ENCODE peak calls at places on chromosome 19, in six cellular contexts. P is fibroblast of mammary gland, G is fibroblast of the aortic adventitia, F is fibroblast of lung, L is heart left ventricle, E is suprapubic skin. Y is an unnamed sample.

GRCh38 chr19:29563688-29564087 is 37.9 kb downstream of the VSTM2B start:
- DNase-seq in P (no peak), G (no peak), F (no peak), L (no peak), E (no peak), Y (no peak)

GRCh38 chr19:38190061-38190460 is 34.0 kb downstream of the DPF1 start:
- DNase-seq in P (peak), G (no peak), F (no peak), L (no peak), E (no peak), Y (no peak)

GRCh38 chr19:4744451-4745170 is 21.0 kb upstream of the DPP9 start:
- DNase-seq in P (peak), G (peak), F (peak), L (peak), E (no peak), Y (no peak)

GRCh38 chr19:55452381-55453325 is 8.8 kb downstream of the ISOC2 start:
- DNase-seq in P (peak), G (peak), F (peak), L (peak), E (peak), Y (peak)

GRCh38 chr19:418761-419632 is 10.1 kb upstream of the C2CD4C start:
- DNase-seq in P (no peak), G (no peak), F (no peak), L (peak), E (no peak), Y (no peak)

GRCh38 chr19:55549500-55550320 is 4.4 kb upstream of the SBK3 start:
- DNase-seq in P (peak), G (peak), F (peak), L (no peak), E (no peak), Y (no peak)

GRCh38 chr19:55675661-55676354 is 782 bp downstream of the EPN1 start:
- DNase-seq in P (no peak), G (no peak), F (no peak), L (no peak), E (no peak), Y (no peak)

GRCh38 chr19:13040232-13040915 is 45.1 kb downstream of the NFIX start:
- DNase-seq in P (no peak), G (peak), F (no peak), L (no peak), E (no peak), Y (no peak)

GRCh38 chr19:35828694-35829301 is 16.2 kb upstream of the PRODH2 start:
- DNase-seq in P (peak), G (peak), F (peak), L (peak), E (no peak), Y (no peak)

GRCh38 chr19:566403-566802 is 6.0 kb upstream of the BSG start:
- DNase-seq in P (peak), G (peak), F (peak), L (peak), E (no peak), Y (no peak)

GRCh38 chr19:12195501-12195860 is 32.6 kb downstream of the ZNF136 start:
- DNase-seq in P (no peak), G (no peak), F (no peak), L (no peak), E (no peak), Y (no peak)

GRCh38 chr19:16739546-16739945 is 19.9 kb downstream of the NWD1 start:
- DNase-seq in P (no peak), G (no peak), F (no peak), L (no peak), E (no peak), Y (no peak)

GRCh38 chr19:51799311-51799997 is 4.5 kb downstream of the FPR3 start:
- DNase-seq in P (peak), G (peak), F (peak), L (peak), E (peak), Y (peak)

GRCh38 chr19:52189745-52190678 is at the start of gene PPP2R1A:
- DNase-seq in P (peak), G (peak), F (peak), L (peak), E (peak), Y (peak)

GRCh38 chr19:13993554-13994308 is 12.4 kb downstream of the RFX1 start:
- DNase-seq in P (no peak), G (no peak), F (no peak), L (no peak), E (no peak), Y (no peak)

DNA sequence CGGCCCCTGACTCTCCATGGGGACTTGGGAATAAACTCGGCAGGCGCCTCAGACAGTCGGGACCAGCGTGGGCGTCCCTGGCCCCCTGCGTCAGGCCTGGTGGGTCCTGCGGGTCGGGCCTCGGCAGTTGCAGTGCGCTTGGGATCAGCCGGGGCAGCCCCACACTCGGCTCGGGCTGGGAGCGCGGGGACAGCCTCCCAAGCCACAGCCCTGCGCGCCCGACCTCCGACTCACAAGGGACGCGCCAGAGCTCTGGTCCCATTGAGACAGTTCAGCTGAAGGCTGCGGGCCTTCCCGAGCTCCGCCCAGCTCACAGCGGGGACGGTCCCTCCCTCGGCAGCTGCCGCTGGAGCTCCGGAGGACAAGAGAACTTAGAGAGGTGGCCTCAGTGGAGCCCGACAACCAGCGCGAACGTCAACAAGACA is 45.7 kb upstream of the ZNF730 start:
- DNase-seq in P (peak), G (peak), F (peak), L (peak), E (no peak), Y (no peak)
- TF ChIP-seq CTCF in P (no peak), G (no peak), F (no peak), L (no peak), E (no peak), Y (no peak)

DNA sequence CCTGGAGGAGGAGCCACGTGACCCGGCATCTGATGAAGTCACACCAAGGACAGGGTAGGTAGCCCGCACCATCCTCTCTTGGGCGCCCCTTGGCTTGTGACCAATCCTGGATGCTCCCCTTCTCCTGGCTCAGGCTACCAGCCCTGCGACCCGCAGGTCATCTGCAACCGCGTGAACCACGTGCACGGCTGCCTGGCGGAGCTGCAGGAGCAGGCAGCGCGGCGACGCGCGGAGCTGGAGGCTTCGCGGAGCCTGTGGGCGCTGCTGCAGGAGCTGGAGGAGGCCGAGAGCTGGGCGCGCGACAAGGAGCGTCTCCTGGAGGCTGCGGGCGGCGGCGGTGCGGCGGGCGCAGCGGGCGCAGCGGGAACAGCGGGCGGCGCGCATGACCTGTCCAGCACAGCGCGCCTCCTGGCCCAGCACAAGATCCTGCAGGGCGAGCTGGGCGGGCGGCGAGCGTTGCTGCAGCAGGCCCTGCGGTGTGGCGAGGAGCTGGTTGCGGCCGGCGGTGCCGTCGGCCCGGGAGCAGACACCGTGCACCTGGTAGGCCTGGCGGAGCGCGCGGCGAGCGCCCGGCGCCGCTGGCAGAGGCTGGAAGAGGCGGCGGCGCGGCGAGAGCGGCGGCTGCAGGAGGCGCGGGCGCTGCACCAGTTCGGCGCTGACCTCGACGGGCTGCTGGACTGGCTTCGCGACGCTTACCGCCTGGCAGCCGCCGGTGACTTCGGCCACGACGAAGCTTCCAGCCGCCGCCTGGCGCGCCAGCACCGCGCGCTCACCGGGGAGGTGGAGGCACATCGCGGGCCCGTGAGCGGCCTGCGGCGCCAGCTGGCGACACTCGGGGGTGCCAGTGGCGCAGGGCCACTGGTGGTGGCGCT is 45.9 kb downstream of the SPTBN4 start:
- DNase-seq in P (no peak), G (no peak), F (no peak), L (no peak), E (no peak), Y (no peak)
- H3K4me3 ChIP-seq in P (no peak), G (no peak), F (no peak), L (no peak), E (peak), Y (no peak)

GRCh38 chr19:24048261-24048660 is 38.7 kb upstream of the ZNF254 start:
- DNase-seq in P (no peak), G (no peak), F (no peak), L (no peak), E (no peak), Y (no peak)
- TF ChIP-seq CTCF in P (no peak), G (no peak), F (no peak), L (peak), E (no peak), Y (no peak)

DNA sequence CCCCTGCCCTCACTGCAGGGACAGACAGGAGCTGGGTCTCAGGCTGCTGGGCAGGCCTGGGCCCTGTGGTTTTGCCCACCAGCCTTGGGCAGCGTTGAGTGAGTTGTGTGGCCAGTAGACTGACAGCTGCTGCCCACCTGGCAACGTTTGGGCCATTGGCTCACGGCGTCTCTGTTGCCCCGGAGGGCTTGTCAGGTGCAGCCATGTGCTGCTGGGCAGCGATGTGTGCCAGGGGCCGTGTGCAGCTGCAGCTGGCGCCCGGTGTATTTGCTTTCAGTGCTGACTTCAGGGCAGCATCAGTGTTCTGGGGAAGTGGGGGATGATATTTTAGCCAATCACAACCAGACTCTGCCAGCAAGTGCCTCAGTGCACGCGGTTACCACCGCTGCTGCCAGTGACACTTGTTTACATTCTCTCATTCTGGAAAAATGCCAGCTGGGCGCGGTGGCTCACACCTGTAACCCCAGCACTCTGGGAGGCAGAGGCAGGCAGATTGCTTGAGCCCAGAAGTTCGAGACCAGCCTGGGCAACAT is 10.6 kb downstream of the FZR1 start:
- DNase-seq in P (no peak), G (no peak), F (no peak), L (no peak), E (no peak), Y (peak)
- H3K4me3 ChIP-seq in P (no peak), G (no peak), F (no peak), L (no peak), E (no peak), Y (no peak)

DNA sequence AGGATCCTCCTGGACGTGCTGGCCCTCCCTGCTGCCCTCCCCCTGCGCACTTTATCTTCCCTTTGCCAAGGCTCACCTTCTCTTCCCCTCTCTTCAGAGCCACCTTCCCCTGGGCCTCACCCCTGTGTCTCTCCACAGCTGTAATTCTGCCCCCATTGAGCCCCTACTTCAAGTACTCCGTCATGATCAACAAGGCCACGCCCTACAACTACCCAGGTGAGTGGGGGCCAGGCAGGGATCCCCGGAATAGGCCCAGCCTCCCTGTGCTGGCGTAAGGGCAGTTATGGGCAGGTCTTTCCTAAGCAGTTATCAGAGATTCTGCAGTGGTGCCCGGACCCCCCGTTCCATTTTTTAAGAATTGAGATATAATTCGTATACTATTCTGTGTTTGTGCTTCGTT is 3.1 kb downstream of the NDUFA3 start:
- DNase-seq in P (no peak), G (no peak), F (no peak), L (no peak), E (no peak), Y (no peak)
- TF ChIP-seq CTCF in P (no peak), G (no peak), F (no peak), L (no peak), E (no peak), Y (no peak)

DNA sequence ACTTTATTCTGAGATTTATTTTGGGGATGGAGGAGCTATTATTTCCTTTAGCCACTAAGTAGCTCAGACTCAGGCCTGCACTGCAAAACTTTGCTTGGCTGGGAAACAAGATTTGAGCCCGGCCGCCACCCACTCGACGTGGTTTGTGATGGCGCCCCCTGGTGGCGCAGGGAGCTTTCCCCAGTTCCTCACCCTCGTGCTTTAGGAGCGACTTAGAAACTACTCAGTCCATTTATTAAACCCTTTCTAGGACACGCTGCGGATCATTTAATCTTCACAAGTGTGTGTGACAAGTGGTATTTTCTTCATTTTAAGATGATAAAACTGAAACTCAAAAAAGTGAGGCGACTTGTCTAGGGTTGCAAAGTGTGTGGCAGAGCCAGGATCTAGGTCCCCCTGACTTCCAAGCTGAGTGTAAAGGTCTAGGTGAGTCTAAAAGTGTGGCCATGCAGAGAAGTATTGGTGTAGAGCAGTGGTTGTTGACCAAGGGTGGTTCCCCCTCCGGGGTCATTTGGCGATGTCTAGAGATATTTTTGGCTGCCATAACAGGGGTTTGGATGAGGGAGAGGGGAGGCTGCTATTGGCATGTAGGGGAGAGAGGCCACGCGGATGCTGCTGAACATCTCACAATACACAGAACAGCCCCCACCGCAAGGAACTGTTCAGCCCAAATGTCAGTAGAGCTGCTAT is 2.2 kb downstream of the CXCL17 start:
- DNase-seq in P (peak), G (peak), F (peak), L (peak), E (no peak), Y (no peak)
- H3K4me3 ChIP-seq in P (no peak), G (no peak), F (no peak), L (no peak), E (no peak), Y (no peak)

GRCh38 chr19:18027151-18027550 is 19.2 kb downstream of the ARRDC2 start:
- DNase-seq in P (no peak), G (no peak), F (no peak), L (no peak), E (no peak), Y (no peak)

DNA sequence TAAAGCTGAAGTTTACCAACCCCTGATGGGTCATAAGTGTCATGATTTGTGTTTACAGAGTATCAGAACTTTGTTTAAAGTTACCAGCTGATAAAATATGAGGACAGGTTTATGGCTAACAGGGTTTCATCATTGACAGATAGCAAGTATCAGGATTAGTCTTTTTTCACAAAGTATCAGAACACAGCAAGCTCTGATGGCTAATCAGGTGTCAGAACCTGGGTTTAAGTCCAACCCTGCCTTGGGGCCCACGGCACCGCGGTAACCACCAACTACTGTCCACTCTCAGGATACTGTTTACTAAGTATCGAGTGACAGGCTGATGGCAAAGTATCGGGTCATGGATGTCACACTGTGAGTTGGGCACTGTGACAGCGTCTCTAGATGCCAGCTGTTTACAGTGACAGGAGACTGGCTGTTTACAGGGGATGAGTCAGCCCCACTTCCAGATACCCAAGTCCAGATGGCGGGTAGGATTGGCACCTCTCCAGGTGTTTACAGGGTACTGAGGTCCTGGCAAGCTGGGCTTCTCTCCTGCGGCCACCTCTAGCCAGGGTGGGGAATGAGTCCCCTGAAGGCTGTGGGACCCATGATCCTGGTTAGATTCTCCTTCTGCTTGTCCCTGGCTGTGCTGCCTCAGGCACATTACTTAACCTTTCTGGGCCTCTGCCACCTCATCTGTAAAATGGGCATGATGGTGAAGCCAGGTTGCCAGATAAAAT is 21.8 kb downstream of the ARRDC2 start:
- DNase-seq in P (peak), G (no peak), F (no peak), L (no peak), E (no peak), Y (no peak)
- TF ChIP-seq CTCF in P (no peak), G (no peak), F (no peak), L (no peak), E (no peak), Y (no peak)

DNA sequence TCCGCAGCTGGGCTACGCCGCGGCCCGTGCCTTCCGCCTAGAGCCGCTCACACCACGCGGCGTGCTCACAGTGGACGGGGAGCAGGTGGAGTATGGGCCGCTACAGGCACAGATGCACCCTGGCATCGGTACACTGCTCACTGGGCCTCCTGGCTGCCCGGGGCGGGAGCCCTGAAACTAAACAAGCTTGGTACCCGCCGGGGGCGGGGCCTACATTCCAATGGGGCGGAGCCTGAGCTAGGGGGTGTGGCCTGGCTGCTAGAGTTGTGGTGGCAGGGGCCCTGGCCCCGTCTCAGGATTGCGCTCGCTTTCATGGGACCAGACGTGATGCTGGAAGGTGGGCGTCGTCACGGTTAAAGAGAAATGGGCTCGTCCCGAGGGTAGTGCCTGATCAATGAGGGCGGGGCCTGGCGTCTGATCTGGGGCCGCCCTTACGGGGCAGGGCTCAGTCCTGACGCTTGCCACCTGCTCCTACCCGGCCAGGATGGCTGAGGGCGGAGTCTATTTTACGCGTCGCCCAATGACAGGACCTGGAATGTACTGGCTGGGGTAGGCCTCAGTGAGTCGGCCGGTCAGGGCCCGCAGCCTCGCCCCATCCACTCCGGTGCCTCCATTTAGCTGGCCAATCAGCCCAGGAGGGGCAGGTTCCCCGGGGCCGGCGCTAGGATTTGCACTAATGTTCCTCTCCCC is 7.4 kb downstream of the DBP start:
- DNase-seq in P (no peak), G (peak), F (peak), L (peak), E (no peak), Y (peak)
- H3K4me3 ChIP-seq in P (no peak), G (no peak), F (no peak), L (no peak), E (no peak), Y (no peak)

Y was measured in dorsolateral prefrontal cortex.